ENCODE peak calls at places on chromosomes 12 and 14, in six cellular contexts. One of them, this sample, is unnamed.

GRCh38 chr12:22979854-22980253 is 354.9 kb downstream of the ETNK1 start:
- DNase-seq in IMR-90: no peak
- DNase-seq in H1: no peak
- DNase-seq in mesendoderm: no peak
- DNase-seq in mesenchymal stem cell: no peak
- DNase-seq in trophoblast cell: no peak
- DNase-seq in this sample: no peak

GRCh38 chr14:41642402-41643195 is 35.9 kb downstream of the LRFN5 start:
- DNase-seq in trophoblast cell: no peak
- DNase-seq in IMR-90: no peak
- DNase-seq in mesenchymal stem cell: no peak
- DNase-seq in H1: no peak
- DNase-seq in mesendoderm: no peak
- DNase-seq in this sample: no peak

GRCh38 chr14:30210630-30211029 is 283.0 kb upstream of the PRKD1 start:
- DNase-seq in mesendoderm: peak
- DNase-seq in mesenchymal stem cell: peak
- DNase-seq in IMR-90: peak
- DNase-seq in trophoblast cell: no peak
- DNase-seq in H1: no peak
- DNase-seq in this sample: no peak

GRCh38 chr12:51027342-51027835 is 1.2 kb upstream of the SLC11A2 start:
- DNase-seq in trophoblast cell: no peak
- DNase-seq in mesenchymal stem cell: no peak
- DNase-seq in H1: no peak
- DNase-seq in mesendoderm: no peak
- DNase-seq in IMR-90: no peak
- DNase-seq in this sample: no peak

GRCh38 chr12:51832708-51833107 is 15.8 kb downstream of the FIGNL2 start:
- DNase-seq in IMR-90: no peak
- DNase-seq in trophoblast cell: no peak
- DNase-seq in mesendoderm: no peak
- DNase-seq in mesenchymal stem cell: no peak
- DNase-seq in H1: no peak
- DNase-seq in this sample: no peak

GRCh38 chr12:55847603-55848329 is 5.0 kb upstream of the MMP19 start:
- DNase-seq in IMR-90: peak
- DNase-seq in mesenchymal stem cell: peak
- DNase-seq in mesendoderm: no peak
- DNase-seq in trophoblast cell: peak
- DNase-seq in H1: no peak
- DNase-seq in this sample: no peak

GRCh38 chr12:59115526-59115925 is 195.2 kb upstream of the LRIG3 start:
- DNase-seq in H1: no peak
- DNase-seq in trophoblast cell: no peak
- DNase-seq in IMR-90: peak
- DNase-seq in mesendoderm: no peak
- DNase-seq in mesenchymal stem cell: no peak
- DNase-seq in this sample: no peak

GRCh38 chr14:68141531-68142088 is 322.0 kb downstream of the RAD51B start:
- DNase-seq in mesenchymal stem cell: peak
- DNase-seq in IMR-90: peak
- DNase-seq in trophoblast cell: peak
- DNase-seq in mesendoderm: peak
- DNase-seq in H1: no peak
- DNase-seq in this sample: no peak

GRCh38 chr12:109494348-109494881 is 17.0 kb downstream of the UBE3B start:
- DNase-seq in mesenchymal stem cell: no peak
- DNase-seq in trophoblast cell: no peak
- DNase-seq in mesendoderm: no peak
- DNase-seq in IMR-90: no peak
- DNase-seq in H1: no peak
- DNase-seq in this sample: no peak

GRCh38 chr14:65366802-65367570 is 45.5 kb upstream of the FUT8 start:
- DNase-seq in IMR-90: no peak
- DNase-seq in trophoblast cell: no peak
- DNase-seq in H1: no peak
- DNase-seq in mesendoderm: no peak
- DNase-seq in mesenchymal stem cell: no peak
- DNase-seq in this sample: no peak

GRCh38 chr12:51488281-51488680 is 63.6 kb downstream of the SLC4A8 start:
- DNase-seq in H1: no peak
- DNase-seq in mesendoderm: no peak
- DNase-seq in trophoblast cell: no peak
- DNase-seq in IMR-90: peak
- DNase-seq in mesenchymal stem cell: no peak
- DNase-seq in this sample: no peak

GRCh38 chr14:62015248-62015647 is 253.0 kb downstream of the SNAPC1 start:
- DNase-seq in mesenchymal stem cell: no peak
- DNase-seq in H1: no peak
- DNase-seq in trophoblast cell: peak
- DNase-seq in mesendoderm: no peak
- DNase-seq in IMR-90: peak
- DNase-seq in this sample: no peak

GRCh38 chr12:27332407-27333310 is at the start of gene BMAL2:
- DNase-seq in trophoblast cell: peak
- DNase-seq in mesenchymal stem cell: peak
- DNase-seq in H1: peak
- DNase-seq in mesendoderm: peak
- DNase-seq in IMR-90: peak
- DNase-seq in this sample: peak

GRCh38 chr12:57888407-57889157 is 42.1 kb upstream of the CTDSP2 start:
- DNase-seq in mesenchymal stem cell: peak
- DNase-seq in mesendoderm: peak
- DNase-seq in H1: no peak
- DNase-seq in IMR-90: peak
- DNase-seq in trophoblast cell: no peak
- DNase-seq in this sample: no peak

GRCh38 chr14:55874785-55875184 is 243.4 kb upstream of the PELI2 start:
- DNase-seq in mesendoderm: no peak
- DNase-seq in H1: no peak
- DNase-seq in trophoblast cell: peak
- DNase-seq in IMR-90: no peak
- DNase-seq in mesenchymal stem cell: no peak
- DNase-seq in this sample: no peak

GRCh38 chr14:51561141-51561540 is 90.6 kb upstream of the FRMD6 start:
- DNase-seq in H1: no peak
- DNase-seq in mesendoderm: no peak
- DNase-seq in trophoblast cell: no peak
- DNase-seq in mesenchymal stem cell: no peak
- DNase-seq in IMR-90: no peak
- DNase-seq in this sample: no peak

GRCh38 chr12:60421741-60422140 is 825.9 kb downstream of the SLC16A7 start:
- DNase-seq in mesenchymal stem cell: no peak
- DNase-seq in H1: no peak
- DNase-seq in trophoblast cell: no peak
- DNase-seq in IMR-90: peak
- DNase-seq in mesendoderm: no peak
- DNase-seq in this sample: no peak

GRCh38 chr14:92556255-92556741 is 42.7 kb downstream of the RIN3 start:
- DNase-seq in H1: no peak
- DNase-seq in mesenchymal stem cell: no peak
- DNase-seq in trophoblast cell: no peak
- DNase-seq in mesendoderm: no peak
- DNase-seq in IMR-90: peak
- DNase-seq in this sample: no peak

GRCh38 chr14:66815687-66816086 is 307.7 kb downstream of the GPHN start:
- DNase-seq in IMR-90: no peak
- DNase-seq in mesendoderm: no peak
- DNase-seq in trophoblast cell: no peak
- DNase-seq in H1: no peak
- DNase-seq in mesenchymal stem cell: no peak
- DNase-seq in this sample: no peak

DNA sequence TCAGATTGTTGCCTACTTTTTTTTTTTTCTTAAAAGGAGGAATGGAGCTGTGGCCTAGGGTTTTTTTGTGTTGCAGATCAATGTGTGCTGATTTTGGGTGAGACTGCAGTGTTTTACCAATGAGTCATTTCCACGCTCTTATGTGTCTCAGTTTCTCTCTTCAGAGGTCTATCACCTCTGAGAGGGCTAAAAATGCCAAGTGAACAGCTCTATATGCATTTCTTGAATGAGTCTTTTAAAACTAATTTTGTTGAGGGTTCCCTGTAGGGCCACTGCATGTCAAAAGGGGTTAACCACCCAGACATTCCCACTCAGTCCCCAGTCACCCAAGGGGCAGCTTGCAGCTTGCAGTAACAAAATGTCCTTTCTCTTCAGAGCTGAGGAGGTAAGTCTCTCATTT is 24.3 kb upstream of the GLIPR1L2 start:
- DNase-seq in mesendoderm: peak
- DNase-seq in mesenchymal stem cell: peak
- DNase-seq in trophoblast cell: no peak
- DNase-seq in IMR-90: peak
- DNase-seq in H1: no peak
- DNase-seq in this sample: no peak
- H3K4me3 ChIP-seq in mesendoderm: no peak
- H3K4me3 ChIP-seq in mesenchymal stem cell: no peak
- H3K4me3 ChIP-seq in trophoblast cell: no peak
- H3K4me3 ChIP-seq in IMR-90: no peak
- H3K4me3 ChIP-seq in H1: no peak
- H3K4me3 ChIP-seq in this sample: no peak

DNA sequence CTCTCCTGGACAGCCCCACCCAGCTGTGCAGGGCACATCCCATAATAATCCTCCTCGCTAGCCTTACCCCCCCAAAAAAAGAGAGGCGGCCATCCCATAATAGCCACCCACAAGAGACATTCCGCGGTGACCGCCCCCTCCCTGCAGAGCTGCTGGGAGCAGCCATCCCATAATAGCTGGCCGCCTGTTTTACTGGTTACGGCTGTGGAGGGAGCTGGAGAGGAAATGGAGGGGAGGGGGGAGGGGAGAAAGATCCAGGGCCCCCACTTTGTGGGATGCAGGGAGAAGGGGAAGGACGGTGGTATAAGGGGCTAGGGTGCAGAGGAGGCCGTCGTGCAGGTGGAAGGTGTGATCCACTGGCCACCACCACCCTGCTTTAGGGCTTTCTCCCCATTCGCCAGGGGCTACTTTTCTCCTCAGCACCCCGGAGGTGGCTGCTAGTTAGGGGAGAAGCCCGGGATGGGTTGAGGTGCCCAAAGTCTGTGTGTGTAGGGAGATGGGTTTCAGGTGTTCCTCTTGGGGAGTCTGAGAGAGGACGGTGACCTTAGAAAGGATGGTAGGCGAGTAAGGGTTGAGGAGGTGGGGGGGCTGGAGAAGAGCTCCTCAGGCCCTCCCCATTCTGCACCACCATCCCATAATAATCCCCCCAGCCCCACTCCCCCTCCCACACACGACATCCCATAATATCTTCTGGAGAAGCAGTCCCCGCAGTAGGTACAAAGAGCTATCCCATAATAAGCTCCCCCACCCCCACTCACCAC is 6.0 kb upstream of the CHD4 start:
- DNase-seq in IMR-90: peak
- DNase-seq in mesendoderm: peak
- DNase-seq in trophoblast cell: no peak
- DNase-seq in H1: no peak
- DNase-seq in mesenchymal stem cell: peak
- DNase-seq in this sample: peak
- H3K18ac ChIP-seq in IMR-90: peak
- H3K18ac ChIP-seq in mesendoderm: peak
- H3K18ac ChIP-seq in trophoblast cell: peak
- H3K18ac ChIP-seq in H1: peak
- H3K18ac ChIP-seq in mesenchymal stem cell: peak
- H3K18ac ChIP-seq in this sample: peak

DNA sequence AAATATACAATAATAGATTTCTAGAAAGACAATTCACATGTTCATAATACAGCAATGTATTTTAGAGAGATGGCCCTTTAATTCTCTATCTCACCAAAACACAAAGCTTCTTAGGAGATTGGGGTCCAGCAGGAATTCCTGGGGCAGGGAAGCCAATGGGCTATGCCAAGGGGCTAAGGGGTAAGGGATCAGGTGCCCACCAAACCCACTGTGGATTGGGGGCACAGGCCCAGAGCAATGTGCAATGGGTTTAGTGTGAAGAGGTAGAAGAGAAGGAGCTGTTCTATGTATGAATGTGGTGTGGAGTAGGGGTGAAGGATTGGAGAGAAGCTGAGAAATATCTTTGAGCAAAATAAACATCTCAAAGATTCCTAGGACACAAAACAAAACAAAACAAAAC is 2.6 kb downstream of the HOXC13 start:
- DNase-seq in mesenchymal stem cell: no peak
- DNase-seq in mesendoderm: no peak
- DNase-seq in H1: peak
- DNase-seq in trophoblast cell: no peak
- DNase-seq in IMR-90: no peak
- DNase-seq in this sample: no peak
- H3K4me3 ChIP-seq in mesenchymal stem cell: no peak
- H3K4me3 ChIP-seq in mesendoderm: no peak
- H3K4me3 ChIP-seq in H1: no peak
- H3K4me3 ChIP-seq in trophoblast cell: no peak
- H3K4me3 ChIP-seq in IMR-90: no peak
- H3K4me3 ChIP-seq in this sample: no peak

DNA sequence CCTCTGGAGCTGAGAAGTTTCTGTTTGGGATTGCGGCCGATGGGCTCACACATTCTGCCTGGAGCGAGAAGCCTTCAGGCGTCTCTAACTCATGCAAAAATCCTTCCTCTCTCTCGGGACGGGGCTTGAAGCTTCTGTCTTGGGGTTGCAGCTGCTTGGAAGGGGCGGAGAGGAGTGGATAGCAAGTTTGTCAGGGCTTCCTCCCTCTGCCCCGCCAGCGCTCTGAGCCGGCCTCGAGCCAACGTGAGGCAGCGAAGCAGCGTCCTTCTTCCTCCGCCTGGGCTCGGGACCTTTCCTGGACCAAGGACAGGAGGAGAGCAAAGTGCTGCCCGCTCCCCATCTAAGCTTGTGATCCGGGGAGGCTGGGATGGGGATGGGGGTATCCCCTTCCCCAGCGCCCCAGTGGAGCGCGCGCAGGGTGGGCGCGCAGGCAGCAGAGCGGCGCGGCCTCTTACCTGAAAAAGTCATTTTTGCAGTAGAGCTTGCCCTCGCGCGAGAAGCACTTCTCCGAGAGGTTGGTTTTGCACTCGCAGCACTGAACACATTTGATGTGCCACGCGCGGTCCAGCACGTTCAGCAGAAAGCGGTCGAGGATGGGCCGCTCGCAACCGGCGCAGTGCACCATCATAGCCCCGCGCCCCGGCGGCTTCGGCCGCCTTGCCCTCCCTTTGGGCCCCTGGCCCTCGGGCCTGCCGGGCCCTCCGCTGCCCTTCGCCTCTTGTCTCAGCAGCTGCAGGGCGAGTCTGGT is 626 bp downstream of the LHX5 start:
- DNase-seq in trophoblast cell: no peak
- DNase-seq in IMR-90: no peak
- DNase-seq in H1: peak
- DNase-seq in mesenchymal stem cell: no peak
- DNase-seq in mesendoderm: no peak
- DNase-seq in this sample: peak
- H3K18ac ChIP-seq in trophoblast cell: no peak
- H3K18ac ChIP-seq in IMR-90: no peak
- H3K18ac ChIP-seq in H1: peak
- H3K18ac ChIP-seq in mesenchymal stem cell: no peak
- H3K18ac ChIP-seq in mesendoderm: no peak
- H3K18ac ChIP-seq in this sample: peak

GRCh38 chr12:128365831-128366231 is 98.9 kb downstream of the TMEM132C start:
- DNase-seq in mesenchymal stem cell: no peak
- DNase-seq in trophoblast cell: no peak
- DNase-seq in IMR-90: no peak
- DNase-seq in H1: peak
- DNase-seq in mesendoderm: peak
- DNase-seq in this sample: peak
- H3K4me3 ChIP-seq in mesenchymal stem cell: no peak
- H3K4me3 ChIP-seq in trophoblast cell: no peak
- H3K4me3 ChIP-seq in IMR-90: no peak
- H3K4me3 ChIP-seq in H1: peak
- H3K4me3 ChIP-seq in mesendoderm: peak
- H3K4me3 ChIP-seq in this sample: peak

This sample was measured in neuronal stem cell.